ENCODE peak calls at places on chromosome 12, in five cellular contexts. C, Q, X, N and G are unnamed samples. For H3K36me3, the result is how much of the 10 kb centered on the place peaks cover.

GRCh38 chr12:12715128-12715458 is 2.1 kb upstream of the CDKN1B start:
- DNase-seq in C (no peak), N (no peak), X (no peak), Q (no peak), G (no peak)

GRCh38 chr12:107320929-107321618 is 227.7 kb upstream of the CRY1 start:
- DNase-seq in N (peak), Q (no peak), C (no peak), X (no peak), G (no peak)

GRCh38 chr12:10537721-10538120 is 32.0 kb downstream of the EIF2S3B start:
- DNase-seq in C (no peak), X (no peak), N (no peak), Q (no peak), G (no peak)

GRCh38 chr12:11500222-11500860 is 105.0 kb upstream of the PRB2 start:
- DNase-seq in N (peak), C (peak), Q (peak), X (no peak), G (no peak)

GRCh38 chr12:49413010-49413409 is 45.7 kb downstream of the SPATS2 start:
- DNase-seq in Q (no peak), X (no peak), N (no peak), C (peak), G (no peak)

GRCh38 chr12:132438139-132438700 is 51.7 kb upstream of the FBRSL1 start:
- DNase-seq in C (no peak), Q (no peak), X (no peak), N (no peak), G (no peak)

GRCh38 chr12:92290016-92290685 is 144.5 kb upstream of the BTG1 start:
- DNase-seq in C (no peak), Q (no peak), X (no peak), N (no peak), G (no peak)

GRCh38 chr12:113439606-113440030 is 17.4 kb downstream of the SDSL start:
- DNase-seq in Q (peak), X (no peak), C (peak), N (peak), G (no peak)

GRCh38 chr12:67651380-67651695 is 2.8 kb downstream of the DYRK2 start:
- DNase-seq in C (no peak), Q (peak), X (no peak), N (no peak), G (no peak)

GRCh38 chr12:104399750-104400612 is 56.8 kb upstream of the CHST11 start:
- DNase-seq in X (no peak), N (no peak), C (no peak), Q (no peak), G (no peak)

GRCh38 chr12:23906329-23906728 is 43.1 kb downstream of the SOX5 start:
- DNase-seq in N (no peak), Q (peak), C (no peak), X (no peak), G (no peak)

GRCh38 chr12:28212182-28212581 is 21.9 kb downstream of the CCDC91 start:
- DNase-seq in X (no peak), N (no peak), Q (no peak), C (no peak), G (no peak)

GRCh38 chr12:129771238-129771637 is 132.6 kb downstream of the TMEM132D start:
- DNase-seq in X (no peak), C (no peak), N (peak), Q (no peak), G (no peak)

GRCh38 chr12:62631531-62632520 is 165.2 kb downstream of the MON2 start:
- DNase-seq in X (no peak), Q (peak), N (peak), C (no peak), G (no peak)

GRCh38 chr12:68236421-68237059 is 10.9 kb upstream of the IL26 start:
- DNase-seq in Q (peak), N (no peak), X (peak), C (peak), G (no peak)

GRCh38 chr12:107448198-107448597 is 237.4 kb upstream of the PWP1 start:
- DNase-seq in C (peak), X (no peak), Q (no peak), N (peak), G (peak)

GRCh38 chr12:88310069-88310468 is 168.0 kb downstream of the TMTC3 start:
- DNase-seq in Q (no peak), X (no peak), C (no peak), N (no peak), G (no peak)

GRCh38 chr12:132955094-132955932 is 793 bp downstream of the ZNF605 start:
- DNase-seq in C (no peak), Q (peak), X (no peak), N (peak), G (no peak)

GRCh38 chr12:49961993-49962764 is 507 bp downstream of the AQP5 start:
- DNase-seq in N (peak), X (no peak), Q (no peak), C (no peak), G (no peak)

GRCh38 chr12:24109381-24110039 is 160.0 kb upstream of the SOX5 start:
- DNase-seq in N (no peak), C (peak), Q (peak), X (peak), G (no peak)

GRCh38 chr12:41956353-41956752 is 188.3 kb downstream of the GXYLT1 start:
- DNase-seq in X (no peak), C (no peak), N (no peak), Q (no peak), G (no peak)

GRCh38 chr12:65430571-65431306 is 152.3 kb downstream of the MSRB3 start:
- DNase-seq in N (no peak), Q (peak), X (no peak), C (no peak), G (peak)

GRCh38 chr12:3164454-3165310 is 87.5 kb downstream of the TSPAN9 start:
- DNase-seq in C (no peak), X (no peak), Q (peak), N (no peak), G (no peak)

GRCh38 chr12:11868027-11868426 is 202.7 kb upstream of the BCL2L14 start:
- DNase-seq in C (no peak), Q (no peak), X (no peak), N (no peak), G (no peak)

GRCh38 chr12:108484431-108484830 is 30.6 kb upstream of the FICD start:
- DNase-seq in N (no peak), C (no peak), X (no peak), Q (no peak), G (no peak)

DNA sequence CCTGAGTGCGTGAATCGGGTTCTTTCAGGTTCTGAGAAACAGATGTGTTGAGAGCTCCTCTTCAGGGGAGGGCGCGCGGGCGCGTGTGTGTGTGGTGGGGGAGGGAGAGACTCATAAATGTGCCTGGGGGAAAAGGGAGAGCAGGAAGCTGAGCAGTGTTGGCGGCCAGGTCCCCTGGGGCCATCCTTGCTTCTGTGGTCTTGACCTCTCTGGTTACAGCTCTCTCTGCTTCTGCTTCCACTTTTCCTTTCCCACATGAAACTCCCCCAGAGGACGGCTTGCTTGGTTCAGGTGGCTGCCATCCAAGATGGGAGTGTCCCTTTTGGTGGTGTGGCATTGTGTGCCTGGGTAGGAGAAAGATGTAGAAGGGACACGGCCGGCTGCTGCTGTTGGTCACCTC is 4.2 kb downstream of the ATG101 start:
- DNase-seq in Q (no peak), C (no peak), N (no peak), X (peak), G (no peak)
- H3K36me3 ChIP-seq in Q (half or more), C (half or more), N (under half), X (under half), G (under half)

GRCh38 chr12:52929538-52929937 is 19.4 kb upstream of the KRT18 start:
- DNase-seq in Q (no peak), C (no peak), N (no peak), X (no peak), G (no peak)

GRCh38 chr12:52927964-52928363 is 21.0 kb upstream of the KRT18 start:
- DNase-seq in C (no peak), N (no peak), X (no peak), Q (no peak), G (no peak)

GRCh38 chr12:52926596-52927241 is 21.8 kb upstream of the KRT8 start:
- DNase-seq in X (no peak), N (no peak), C (no peak), Q (no peak), G (no peak)

GRCh38 chr12:52924764-52925716 is 20.2 kb upstream of the KRT8 start:
- DNase-seq in Q (peak), C (peak), N (no peak), X (no peak), G (peak)

DNA sequence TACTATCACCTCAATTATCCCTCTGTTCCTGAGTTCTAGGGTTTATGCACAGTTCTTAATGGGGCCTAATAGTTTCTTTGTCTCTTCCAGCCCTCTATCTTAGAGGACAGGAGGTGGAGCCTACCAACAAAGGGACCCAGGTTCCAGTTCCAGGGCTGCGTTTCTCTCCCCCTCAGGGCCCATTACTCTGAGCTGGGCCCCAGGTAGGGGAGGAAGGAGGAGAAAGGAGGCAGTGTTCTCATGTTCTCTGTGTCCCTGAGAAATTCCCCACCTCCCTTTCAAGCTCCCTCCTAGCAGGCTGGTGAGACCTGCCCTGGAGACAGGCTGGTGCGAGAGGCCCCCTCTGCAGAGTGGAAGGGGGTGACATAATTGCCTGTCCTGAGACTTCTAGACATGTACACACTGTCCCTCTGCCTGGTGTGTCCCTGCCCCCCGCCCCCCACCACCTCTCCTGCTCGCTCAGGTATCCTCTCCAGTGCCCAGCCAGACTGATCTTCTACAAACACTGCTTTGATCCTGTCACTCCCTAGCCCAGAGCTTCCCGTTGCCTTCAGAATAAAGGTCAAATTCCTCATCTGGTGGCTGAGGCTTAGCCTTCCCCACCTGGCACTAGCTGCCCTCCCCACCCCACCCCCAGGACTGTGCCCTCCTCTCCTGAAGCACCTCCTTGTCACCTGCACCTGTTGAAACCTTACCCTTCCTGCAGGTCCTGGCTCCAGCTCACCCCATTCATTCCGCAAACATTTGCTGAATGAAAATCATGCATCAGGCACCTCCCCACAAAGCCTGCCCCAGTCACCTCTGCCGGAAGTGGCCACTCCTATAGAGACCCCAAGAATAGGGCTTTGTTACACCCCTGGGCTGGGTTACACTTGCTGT is 21.1 kb upstream of the KRT8 start:
- DNase-seq in X (no peak), N (no peak), Q (peak), C (no peak), G (no peak)
- H3K9ac ChIP-seq in X (no peak), N (no peak), Q (peak), C (peak), G (peak)

DNA sequence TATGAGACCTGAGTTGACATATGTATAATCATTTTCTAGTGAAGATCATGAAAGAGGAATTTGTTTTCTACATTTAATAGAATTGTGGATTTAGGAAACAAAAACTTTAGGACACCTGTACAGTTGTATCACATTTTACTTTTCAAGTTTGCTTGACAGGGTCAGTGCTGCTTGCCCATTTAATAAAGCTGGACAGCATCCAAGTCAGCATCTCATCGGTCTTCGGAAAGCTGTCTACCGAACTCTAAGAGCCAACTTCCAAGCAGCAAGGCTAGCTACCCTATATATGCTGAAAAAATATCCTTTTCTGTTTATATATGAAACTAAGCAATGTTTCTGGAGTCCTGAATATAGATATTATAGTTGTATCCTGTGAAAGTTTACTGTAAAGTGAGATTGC is 52.3 kb downstream of the VEZT start:
- DNase-seq in Q (no peak), N (no peak), X (no peak), C (no peak), G (no peak)
- TF ChIP-seq ATF3 in Q (no peak), N (no peak), X (no peak), C (no peak), G (no peak)

GRCh38 chr12:124336184-124336437 is 41.2 kb downstream of the RFLNA start:
- DNase-seq in Q (no peak), X (no peak), N (no peak), C (no peak), G (no peak)
- H3K36me3 ChIP-seq in Q (under half), X (under half), N (half or more), C (half or more), G (under half)

GRCh38 chr12:19243577-19243976 is 114.0 kb downstream of the PLEKHA5 start:
- DNase-seq in C (no peak), Q (no peak), X (no peak), N (no peak), G (no peak)
- H3K9ac ChIP-seq in C (no peak), Q (no peak), X (no peak), N (no peak), G (no peak)

DNA sequence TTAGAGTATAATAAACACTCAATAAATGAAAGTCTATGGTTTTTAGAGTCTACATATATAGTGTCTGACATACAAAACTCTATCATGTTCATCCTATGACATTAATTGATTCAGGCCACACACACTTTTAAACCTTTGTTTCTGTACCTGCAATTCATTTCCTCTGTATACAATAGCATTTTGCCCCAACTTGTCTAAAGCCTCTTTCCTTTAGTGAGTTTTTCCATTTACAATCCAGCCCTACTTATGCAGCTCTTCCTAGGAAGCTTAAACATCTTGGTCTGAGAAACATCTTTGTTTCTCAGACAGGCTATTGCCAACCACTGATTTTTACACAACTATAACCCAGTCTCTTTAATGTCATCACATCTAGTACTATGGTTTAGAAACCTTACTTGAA is 214.7 kb upstream of the SLC16A7 start:
- DNase-seq in N (no peak), X (no peak), Q (no peak), C (no peak), G (no peak)
- TF ChIP-seq ATF3 in N (no peak), X (no peak), Q (no peak), C (no peak), G (no peak)

GRCh38 chr12:6552140-6552551 is 3.7 kb downstream of the IFFO1 start:
- DNase-seq in N (no peak), Q (no peak), X (no peak), C (no peak), G (no peak)
- H3K36me3 ChIP-seq in N (under half), Q (half or more), X (under half), C (under half), G (under half)

DNA sequence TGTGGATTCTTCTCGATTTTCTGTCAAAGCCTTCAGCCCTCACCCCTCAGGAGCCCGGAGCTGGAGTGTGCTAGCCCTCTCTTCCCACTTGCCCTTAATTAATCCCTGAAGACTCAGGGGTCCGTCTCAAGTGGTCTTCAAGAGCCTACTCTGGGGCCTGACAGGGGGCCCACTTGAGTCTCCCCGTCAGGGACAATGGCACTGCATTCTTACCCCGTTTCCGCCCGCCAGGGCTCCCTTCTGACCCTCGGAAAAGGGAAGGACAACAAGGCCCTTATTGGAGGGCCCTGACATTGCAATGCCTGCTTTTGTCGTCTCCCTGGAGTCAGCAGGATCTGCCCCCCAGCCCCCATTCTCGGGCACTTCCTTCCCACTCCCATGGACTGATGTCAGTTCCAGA is 34.4 kb downstream of the TBX3 start:
- DNase-seq in N (no peak), Q (no peak), X (no peak), C (no peak), G (no peak)
- H3K9ac ChIP-seq in N (no peak), Q (no peak), X (no peak), C (no peak), G (no peak)

GRCh38 chr12:126773491-126773890 is 1493.5 kb upstream of the TMEM132C start:
- DNase-seq in C (no peak), N (no peak), Q (no peak), X (no peak), G (no peak)

GRCh38 chr12:126772171-126772864 is 1494.7 kb upstream of the TMEM132C start:
- DNase-seq in N (no peak), X (peak), Q (peak), C (peak), G (peak)

GRCh38 chr12:126770188-126770587 is 1496.8 kb upstream of the TMEM132C start:
- DNase-seq in N (no peak), C (no peak), X (no peak), Q (no peak), G (no peak)

GRCh38 chr12:126776047-126776446 is 1490.9 kb upstream of the TMEM132C start:
- DNase-seq in N (no peak), C (no peak), X (no peak), Q (no peak), G (no peak)

DNA sequence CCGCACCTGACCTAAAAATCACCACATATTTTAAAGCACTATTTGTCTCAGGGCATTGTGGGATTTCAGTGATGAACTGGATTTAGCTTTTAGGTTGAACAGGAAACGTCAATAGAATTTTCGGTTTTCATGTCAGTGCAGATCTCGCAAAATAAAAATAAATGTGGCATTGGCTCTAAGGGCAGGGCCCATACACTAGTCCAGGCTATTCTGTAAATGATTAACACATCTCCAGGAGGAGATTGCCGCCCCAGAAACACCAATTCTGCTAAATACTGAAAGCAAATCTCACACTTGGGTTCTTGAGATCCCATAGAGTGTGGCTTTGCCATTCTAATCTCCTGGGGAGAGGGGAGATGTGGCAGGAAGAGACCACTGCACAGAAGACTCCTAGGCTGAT is 1494.0 kb upstream of the TMEM132C start:
- DNase-seq in Q (no peak), N (no peak), X (no peak), C (no peak), G (no peak)
- TF ChIP-seq ATF3 in Q (no peak), N (no peak), X (no peak), C (no peak), G (no peak)

GRCh38 chr12:57769594-57769993 is 2.3 kb downstream of the METTL1 start:
- DNase-seq in X (no peak), Q (no peak), N (no peak), C (no peak), G (no peak)

GRCh38 chr12:57771873-57772428 is at the start of gene METTL1:
- DNase-seq in N (peak), Q (peak), X (peak), C (peak), G (peak)

GRCh38 chr12:57771271-57771872 is 533 bp downstream of the METTL1 start:
- DNase-seq in Q (peak), N (peak), X (peak), C (peak), G (peak)

GRCh38 chr12:57772429-57773322 is at the start of gene EEF1AKMT3:
- DNase-seq in X (no peak), N (no peak), Q (peak), C (peak), G (no peak)

GRCh38 chr12:57770734-57771133 is 1.2 kb downstream of the METTL1 start:
- DNase-seq in Q (no peak), N (no peak), X (no peak), C (no peak), G (no peak)
- H3K36me3 ChIP-seq in Q (under half), N (under half), X (under half), C (under half), G (under half)